ENCODE peak calls at places on chromosomes 1 and 21, in four cellular contexts. K is IMR-90, U is RPMI8226, C is psoas muscle. D is an unnamed sample.

GRCh38 chr1:52706941-52707926 is 9.1 kb upstream of the COA7 start:
- DNase-seq in K (no peak), U (no peak), C (peak), D (no peak)

GRCh38 chr1:6807782-6808181 is 22.5 kb downstream of the CAMTA1 start:
- DNase-seq in K (peak), U (no peak), C (no peak), D (no peak)

GRCh38 chr1:112935474-112936289 is 20.3 kb downstream of the SLC16A1 start:
- DNase-seq in K (peak), U (no peak), C (no peak), D (no peak)

GRCh38 chr1:172450524-172450885 is 6.6 kb upstream of the PIGC start:
- DNase-seq in K (no peak), U (no peak), C (no peak), D (peak)

GRCh38 chr1:240149488-240150094 is 57.9 kb downstream of the FMN2 start:
- DNase-seq in K (peak), U (peak), C (no peak), D (peak)

GRCh38 chr1:205229399-205229861 is 1.7 kb downstream of the TMCC2 start:
- DNase-seq in K (peak), U (peak), C (peak), D (peak)

GRCh38 chr1:164320780-164321683 is 238.0 kb upstream of the PBX1 start:
- DNase-seq in K (no peak), U (no peak), C (peak), D (peak)

GRCh38 chr1:63854091-63854490 is 80.3 kb downstream of the ROR1 start:
- DNase-seq in K (no peak), U (no peak), C (no peak), D (no peak)

GRCh38 chr1:187842406-187843165 is 1013.8 kb downstream of the PLA2G4A start:
- DNase-seq in K (peak), U (peak), C (no peak), D (peak)

GRCh38 chr1:98482611-98483010 is 178.9 kb upstream of the SNX7 start:
- DNase-seq in K (no peak), U (no peak), C (no peak), D (no peak)

GRCh38 chr1:100649128-100649527 is 70.4 kb upstream of the VCAM1 start:
- DNase-seq in K (peak), U (no peak), C (no peak), D (no peak)

GRCh38 chr21:45081636-45082035 is 7.3 kb downstream of the ADARB1 start:
- DNase-seq in K (no peak), U (no peak), C (no peak), D (no peak)

GRCh38 chr1:92482665-92483441 is 3.9 kb downstream of the GFI1 start:
- DNase-seq in K (no peak), U (peak), C (peak), D (no peak)

GRCh38 chr1:239606850-239607400 is 220.6 kb downstream of the CHRM3 start:
- DNase-seq in K (no peak), U (no peak), C (no peak), D (no peak)

GRCh38 chr1:21262282-21263051 is 27.8 kb downstream of the ECE1 start:
- DNase-seq in K (peak), U (no peak), C (peak), D (no peak)

GRCh38 chr1:150841626-150842025 is 33.6 kb upstream of the CTSK start:
- DNase-seq in K (no peak), U (no peak), C (no peak), D (no peak)

GRCh38 chr1:214983126-214983869 is 99.2 kb upstream of the KCNK2 start:
- DNase-seq in K (peak), U (no peak), C (no peak), D (no peak)

GRCh38 chr1:61053712-61054608 is 28.4 kb upstream of the NFIA start:
- DNase-seq in K (no peak), U (peak), C (peak), D (no peak)